ENCODE peak calls at places on chromosomes 1 and 21, in seven cellular contexts. X, D, U, M, P, W and F are unnamed samples.

GRCh38 chr1:166069390-166069789 is 97.4 kb downstream of the FAM78B start:
- DNase-seq in P (no peak), W (no peak), U (peak; percentile 38), M (no peak), D (no peak), X (no peak), F (no peak)

GRCh38 chr1:27496604-27497155 is 6.7 kb upstream of the WASF2 start:
- DNase-seq in P (no peak), M (no peak), U (peak; percentile 83), W (no peak), D (no peak), X (no peak), F (peak; percentile 51)

GRCh38 chr1:215433237-215433636 is 133.9 kb upstream of the KCTD3 start:
- DNase-seq in U (no peak), X (no peak), D (no peak), W (no peak), P (no peak), M (no peak), F (no peak)

GRCh38 chr1:23421752-23422312 is 2.7 kb downstream of the TCEA3 start:
- DNase-seq in X (no peak), P (no peak), D (peak; percentile 60), M (no peak), W (no peak), U (peak; percentile 85), F (peak; percentile 83)

GRCh38 chr1:177914603-177915002 is 55.3 kb downstream of the SEC16B start:
- DNase-seq in M (no peak), W (no peak), P (no peak), X (no peak), D (no peak), U (no peak), F (no peak)

GRCh38 chr1:42931911-42932422 is 26.7 kb downstream of the SLC2A1 start:
- DNase-seq in D (no peak), W (peak; percentile 74), U (no peak), X (peak; percentile 39), M (no peak), P (peak; percentile 75), F (no peak)

GRCh38 chr1:176785810-176786209 is 322.8 kb downstream of the PAPPA2 start:
- DNase-seq in M (no peak), D (no peak), X (no peak), P (no peak), U (peak; percentile 21), W (no peak), F (no peak)

GRCh38 chr1:67672260-67672803 is 12.7 kb upstream of the GADD45A start:
- DNase-seq in W (no peak), P (no peak), D (no peak), X (no peak), U (no peak), M (no peak), F (no peak)

GRCh38 chr21:34611528-34611927 is 3.4 kb downstream of the RCAN1 start:
- DNase-seq in M (no peak), W (no peak), X (no peak), P (no peak), U (no peak), D (no peak), F (no peak)